ENCODE peak calls at places on chromosomes 11 and 22, in six cellular contexts. P is head of caudate nucleus; V is K562; R is stimulated activated CD8-positive, alpha-beta memory T cell treated with anti-CD3 and anti-CD28 coated beads, Interleukin-2, amount 100 ng/mL, for 48 hours; K is upper lobe of right lung; H is GM13977. Q is an unnamed sample.

GRCh38 chr22:33674357-33674756 is 245.9 kb downstream of the LARGE1 start:
- DNase-seq in P (no peak), V (no peak), R (no peak), K (no peak), H (no peak), Q (no peak)

GRCh38 chr22:32020117-32020516 is 22.9 kb upstream of the SLC5A1 start:
- DNase-seq in P (no peak), V (no peak), R (no peak), K (no peak), H (no peak), Q (no peak)

GRCh38 chr11:13110929-13111812 is 102.1 kb downstream of the RASSF10 start:
- DNase-seq in P (no peak), V (peak; percentile 62), R (no peak), K (no peak), H (no peak), Q (peak; percentile 70)

GRCh38 chr11:520428-521178 is 13.6 kb upstream of the RNH1 start:
- DNase-seq in P (no peak), V (no peak), R (no peak), K (peak; percentile 67), H (no peak), Q (no peak)

GRCh38 chr11:2215561-2216399 is 44.2 kb upstream of the TH start:
- DNase-seq in P (no peak), V (no peak), R (no peak), K (peak; percentile 51), H (peak; percentile 25), Q (no peak)

GRCh38 chr11:8928981-8929615 is 3.6 kb downstream of the C11orf16 start:
- DNase-seq in P (no peak), V (no peak), R (no peak), K (no peak), H (no peak), Q (no peak)

GRCh38 chr22:25477358-25477757 is 87.1 kb upstream of the GRK3 start:
- DNase-seq in P (no peak), V (no peak), R (no peak), K (no peak), H (no peak), Q (no peak)

GRCh38 chr11:73760066-73760679 is 701 bp downstream of the RAB6A start:
- DNase-seq in P (peak; percentile 45), V (peak; percentile 56), R (peak; percentile 9), K (peak; percentile 81), H (peak; percentile 34), Q (peak; percentile 29)

GRCh38 chr11:87292598-87292997 is 254.9 kb downstream of the TMEM135 start:
- DNase-seq in P (no peak), V (no peak), R (no peak), K (no peak), H (no peak), Q (no peak)

GRCh38 chr22:44046485-44047141 is 22.5 kb downstream of the PARVB start:
- DNase-seq in P (no peak), V (peak; percentile 92), R (no peak), K (no peak), H (no peak), Q (no peak)

GRCh38 chr11:22681281-22681812 is 14.9 kb downstream of the GAS2 start:
- DNase-seq in P (no peak), V (no peak), R (no peak), K (no peak), H (no peak), Q (no peak)

GRCh38 chr11:134516529-134516928 is 104.5 kb upstream of the B3GAT1 start:
- DNase-seq in P (peak; percentile 31), V (no peak), R (no peak), K (peak; percentile 40), H (no peak), Q (no peak)

GRCh38 chr11:133966924-133967598 is 10.3 kb upstream of the IGSF9B start:
- DNase-seq in P (peak; percentile 77), V (peak; percentile 18), R (peak; percentile 64), K (no peak), H (no peak), Q (no peak)

GRCh38 chr11:30107899-30108298 is 91.1 kb upstream of the KCNA4 start:
- DNase-seq in P (no peak), V (no peak), R (no peak), K (no peak), H (no peak), Q (no peak)

GRCh38 chr11:45385423-45385822 is 99.3 kb upstream of the SYT13 start:
- DNase-seq in P (no peak), V (no peak), R (no peak), K (peak; percentile 30), H (no peak), Q (no peak)

GRCh38 chr22:17319541-17319940 is 49.7 kb upstream of the CECR2 start:
- DNase-seq in P (no peak), V (no peak), R (no peak), K (no peak), H (no peak), Q (no peak)

GRCh38 chr11:2518112-2518982 is 73.5 kb downstream of the KCNQ1 start:
- DNase-seq in P (peak; percentile 23), V (no peak), R (no peak), K (peak; percentile 51), H (no peak), Q (no peak)

GRCh38 chr11:91932151-91932821 is 292.3 kb upstream of the FAT3 start:
- DNase-seq in P (peak; percentile 32), V (no peak), R (no peak), K (no peak), H (no peak), Q (no peak)

GRCh38 chr22:49929553-49929979 is 11.1 kb downstream of the CRELD2 start:
- DNase-seq in P (peak; percentile 80), V (peak; percentile 61), R (peak; percentile 78), K (peak; percentile 86), H (peak; percentile 90), Q (peak; percentile 75)

GRCh38 chr11:90216611-90217010 is 6.2 kb downstream of the CHORDC1 start:
- DNase-seq in P (no peak), V (no peak), R (no peak), K (no peak), H (no peak), Q (no peak)

GRCh38 chr11:10412266-10412665 is 42.8 kb upstream of the AMPD3 start:
- DNase-seq in P (no peak), V (no peak), R (no peak), K (no peak), H (no peak), Q (no peak)

GRCh38 chr22:46515208-46516111 is 22.0 kb downstream of the CELSR1 start:
- DNase-seq in P (no peak), V (no peak), R (no peak), K (no peak), H (no peak), Q (no peak)

GRCh38 chr11:73318501-73319011 is 10.5 kb downstream of the ARHGEF17 start:
- DNase-seq in P (no peak), V (no peak), R (no peak), K (no peak), H (no peak), Q (no peak)

GRCh38 chr22:31248965-31249940 is 37.2 kb downstream of the LIMK2 start:
- DNase-seq in P (no peak), V (no peak), R (no peak), K (no peak), H (no peak), Q (no peak)

GRCh38 chr11:2207212-2207611 is 35.6 kb upstream of the TH start:
- DNase-seq in P (peak; percentile 16), V (no peak), R (no peak), K (no peak), H (no peak), Q (no peak)

GRCh38 chr11:112553340-112553739 is 292.7 kb upstream of the PLET1 start:
- DNase-seq in P (no peak), V (no peak), R (no peak), K (no peak), H (no peak), Q (no peak)

GRCh38 chr11:69977951-69978350 is 100.2 kb upstream of the ANO1 start:
- DNase-seq in P (no peak), V (no peak), R (no peak), K (no peak), H (no peak), Q (no peak)

GRCh38 chr11:830295-831131 is 2.2 kb upstream of the CD151 start:
- DNase-seq in P (peak; percentile 65), V (no peak), R (peak; percentile 64), K (peak; percentile 92), H (peak; percentile 89), Q (peak; percentile 66)

GRCh38 chr22:48938741-48939140 is 888.9 kb downstream of the BRD1 start:
- DNase-seq in P (no peak), V (no peak), R (no peak), K (peak; percentile 8), H (no peak), Q (no peak)

GRCh38 chr11:120569903-120570302 is 58.4 kb downstream of the GRIK4 start:
- DNase-seq in P (peak; percentile 27), V (no peak), R (no peak), K (no peak), H (no peak), Q (no peak)

GRCh38 chr11:35822815-35823495 is 120.9 kb upstream of the LDLRAD3 start:
- DNase-seq in P (no peak), V (no peak), R (no peak), K (no peak), H (no peak), Q (no peak)